ENCODE peak calls at places on chromosomes 12 and 14, in ten cellular contexts. E is choroid plexus epithelial cell; T is ELF-1; Z is EH; M is SHP77 treated with DMSO at 0.1 percent for 48 hours; R is SW 1271; S is stimulated activated CD4-positive, alpha-beta T cell treated with anti-CD3 and anti-CD28 coated beads, Interleukin-15, amount 100 ng/mL, for 1 hour; B is cardiac fibroblast; L is LoVo; V is hypothalamus. U is an unnamed sample.

GRCh38 chr14:75334191-75335051 is 55.8 kb downstream of the FOS start:
- DNase-seq in E (peak), T (no peak), Z (peak), M (no peak), R (no peak), S (peak), B (peak), L (no peak), V (peak), U (peak)

GRCh38 chr12:1605129-1606020 is 11.0 kb upstream of the FBXL14 start:
- DNase-seq in E (peak), T (peak), Z (peak), M (peak), R (peak), S (no peak), B (peak), L (peak), V (peak), U (peak)

GRCh38 chr12:78863482-78864427 is 819 bp upstream of the SYT1 start:
- DNase-seq in E (peak), T (peak), Z (peak), M (peak), R (no peak), S (no peak), B (peak), L (peak), V (peak), U (peak)

GRCh38 chr14:75811862-75812505 is 150.9 kb downstream of the TTLL5 start:
- DNase-seq in E (no peak), T (no peak), Z (no peak), M (peak), R (no peak), S (no peak), B (no peak), L (no peak), V (no peak), U (no peak)

GRCh38 chr12:52870361-52871290 is 21.8 kb upstream of the KRT78 start:
- DNase-seq in E (peak), T (peak), Z (peak), M (no peak), R (no peak), S (peak), B (peak), L (peak), V (peak), U (peak)

GRCh38 chr12:92114834-92115233 is 30.8 kb downstream of the BTG1 start:
- DNase-seq in E (no peak), T (no peak), Z (no peak), M (no peak), R (no peak), S (no peak), B (no peak), L (no peak), V (no peak), U (no peak)

GRCh38 chr12:85630851-85631250 is 205.4 kb downstream of the RASSF9 start:
- DNase-seq in E (no peak), T (no peak), Z (no peak), M (no peak), R (no peak), S (no peak), B (no peak), L (no peak), V (no peak), U (peak)

GRCh38 chr14:68506021-68506644 is 286.7 kb downstream of the ZFP36L1 start:
- DNase-seq in E (peak), T (peak), Z (peak), M (no peak), R (no peak), S (no peak), B (peak), L (no peak), V (no peak), U (peak)

GRCh38 chr14:94682061-94682516 is 69.9 kb downstream of the SERPINA3 start:
- DNase-seq in E (peak), T (peak), Z (no peak), M (no peak), R (no peak), S (no peak), B (no peak), L (no peak), V (no peak), U (no peak)

GRCh38 chr12:49807991-49808580 is 20.1 kb downstream of the NCKAP5L start:
- DNase-seq in E (no peak), T (no peak), Z (no peak), M (no peak), R (no peak), S (no peak), B (no peak), L (no peak), V (no peak), U (no peak)

U was measured in IMR-90.